ENCODE peak calls at places on chromosomes 12 and 14, in four cellular contexts. A is left ventricle myocardium inferior, G is stomach, P is cardiac muscle cell. V is an unnamed sample.

GRCh38 chr14:83171761-83172160 is 1638.1 kb upstream of the SEL1L start:
- DNase-seq in P (no peak), A (no peak), G (no peak), V (no peak)

GRCh38 chr12:2642176-2642892 is 152.4 kb upstream of the FKBP4 start:
- DNase-seq in G (no peak), A (no peak), P (no peak), V (no peak)

GRCh38 chr12:45324391-45324790 is 108.5 kb downstream of the ANO6 start:
- DNase-seq in A (no peak), G (no peak), P (no peak), V (no peak)

GRCh38 chr14:50772361-50772760 is 58.6 kb downstream of the NIN start:
- DNase-seq in P (no peak), A (no peak), G (no peak), V (no peak)

GRCh38 chr14:64726585-64726890 is 22.3 kb downstream of the PLEKHG3 start:
- DNase-seq in G (peak; percentile 62), A (peak; percentile 13), P (no peak), V (no peak)

GRCh38 chr14:59161571-59162175 is 26.8 kb upstream of the DAAM1 start:
- DNase-seq in G (no peak), A (no peak), P (peak; percentile 34), V (no peak)

GRCh38 chr12:124655317-124656213 is 88.2 kb upstream of the NCOR2 start:
- DNase-seq in A (peak; percentile 86), P (peak; percentile 71), G (peak; percentile 47), V (peak; percentile 76)

GRCh38 chr14:42911642-42912041 is 1305.0 kb downstream of the LRFN5 start:
- DNase-seq in G (no peak), P (no peak), A (no peak), V (no peak)

GRCh38 chr12:88684170-88684569 is 103.9 kb upstream of the KITLG start:
- DNase-seq in P (no peak), A (no peak), G (no peak), V (no peak)

GRCh38 chr12:115468087-115468510 is 784.1 kb upstream of the TBX3 start:
- DNase-seq in P (no peak), G (peak; percentile 67), A (no peak), V (no peak)

GRCh38 chr14:74733241-74733640 is 20.3 kb downstream of the FCF1 start:
- DNase-seq in P (no peak), G (no peak), A (no peak), V (no peak)

GRCh38 chr14:59317782-59318505 is 129.5 kb downstream of the DAAM1 start:
- DNase-seq in P (peak; percentile 2), A (no peak), G (no peak), V (no peak)

GRCh38 chr12:53950441-53950781 is 4.3 kb upstream of the HOXC12 start:
- DNase-seq in G (no peak), P (no peak), A (no peak), V (no peak)

GRCh38 chr12:5904441-5904840 is 40.6 kb downstream of the ANO2 start:
- DNase-seq in A (no peak), P (no peak), G (no peak), V (no peak)

GRCh38 chr12:53867216-53868012 is 71.2 kb upstream of the HOXC13 start:
- DNase-seq in P (no peak), A (no peak), G (no peak), V (no peak)

GRCh38 chr12:57766464-57767311 is at the start of gene CYP27B1:
- DNase-seq in G (no peak), P (peak; percentile 45), A (peak; percentile 30), V (peak; percentile 65)

GRCh38 chr14:31449971-31450610 is 7.2 kb downstream of the DTD2 start:
- DNase-seq in G (no peak), A (no peak), P (no peak), V (no peak)

GRCh38 chr12:66653801-66654200 is 25.1 kb downstream of the GRIP1 start:
- DNase-seq in P (no peak), A (no peak), G (no peak), V (no peak)

GRCh38 chr14:89418452-89418851 is 1.4 kb upstream of the FOXN3 start:
- DNase-seq in P (peak; percentile 6), A (no peak), G (no peak), V (no peak)

GRCh38 chr14:102586420-102587119 is 5.9 kb upstream of the RCOR1 start:
- DNase-seq in G (no peak), P (no peak), A (no peak), V (peak; percentile 10)
- H3K4me1 ChIP-seq in G (peaks cover 23% of the 10 kb centered on the region), P (peaks cover 22% of the 10 kb centered on the region), A (peaks cover 11% of the 10 kb centered on the region), V (peaks cover 7% of the 10 kb centered on the region)

DNA sequence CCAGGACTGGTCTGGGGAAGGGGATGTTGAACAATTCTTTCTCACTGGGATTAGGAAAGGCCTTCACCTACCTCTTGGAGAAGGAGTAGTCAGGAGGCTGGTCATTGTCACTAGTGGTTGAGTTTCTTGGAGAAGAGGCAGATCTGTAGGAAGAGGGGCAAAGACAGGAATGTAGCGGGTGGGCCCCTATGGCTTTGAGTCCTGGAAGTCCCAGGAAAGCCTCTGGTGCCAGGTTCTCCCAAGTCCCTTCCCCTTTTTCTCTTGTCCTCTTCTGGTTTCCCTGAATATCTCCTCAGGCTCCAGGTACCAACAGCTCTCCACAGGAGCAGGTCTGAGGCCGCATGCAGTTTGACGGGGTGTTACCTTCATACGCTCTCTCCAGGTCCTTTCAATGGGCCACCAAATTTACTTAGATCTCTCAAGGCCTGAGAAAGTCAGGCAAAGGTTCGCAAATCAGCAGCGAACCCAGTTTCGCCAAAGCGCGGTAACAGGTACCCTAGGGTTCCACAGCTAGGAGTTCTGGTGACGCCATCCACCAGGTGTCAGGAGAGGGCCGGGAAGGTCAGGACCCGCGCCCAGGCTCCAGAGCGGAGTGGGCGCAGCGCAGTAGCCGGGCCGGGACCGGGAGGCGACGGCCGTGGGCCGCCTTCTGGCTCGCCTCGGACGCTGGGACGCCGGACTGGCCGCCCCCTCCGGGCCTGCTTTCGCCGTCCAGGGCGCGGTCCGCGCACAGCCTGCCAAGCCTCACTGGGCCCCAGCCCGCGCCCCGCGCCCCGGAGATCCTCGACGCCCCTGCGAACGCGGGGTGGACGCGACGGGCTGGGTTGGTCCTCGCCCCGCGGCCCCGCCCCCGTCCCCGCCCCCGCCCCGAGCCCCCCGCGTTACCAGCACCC is 795 bp downstream of the SMAGP start:
- DNase-seq in P (peak; percentile 67), G (peak; percentile 69), A (peak; percentile 27), V (peak; percentile 89)
- TF ChIP-seq CTCF in P (peak; percentile 38), G (peak; percentile 15), A (peak; percentile 51), V (peak; percentile 37)

GRCh38 chr12:24899503-24900098 is 49.3 kb downstream of the BCAT1 start:
- DNase-seq in G (no peak), A (no peak), P (no peak), V (no peak)
- H3K27ac ChIP-seq in G (no peak overlapping the region), A (no peak overlapping the region), P (no peak overlapping the region), V (no peak overlapping the region)

DNA sequence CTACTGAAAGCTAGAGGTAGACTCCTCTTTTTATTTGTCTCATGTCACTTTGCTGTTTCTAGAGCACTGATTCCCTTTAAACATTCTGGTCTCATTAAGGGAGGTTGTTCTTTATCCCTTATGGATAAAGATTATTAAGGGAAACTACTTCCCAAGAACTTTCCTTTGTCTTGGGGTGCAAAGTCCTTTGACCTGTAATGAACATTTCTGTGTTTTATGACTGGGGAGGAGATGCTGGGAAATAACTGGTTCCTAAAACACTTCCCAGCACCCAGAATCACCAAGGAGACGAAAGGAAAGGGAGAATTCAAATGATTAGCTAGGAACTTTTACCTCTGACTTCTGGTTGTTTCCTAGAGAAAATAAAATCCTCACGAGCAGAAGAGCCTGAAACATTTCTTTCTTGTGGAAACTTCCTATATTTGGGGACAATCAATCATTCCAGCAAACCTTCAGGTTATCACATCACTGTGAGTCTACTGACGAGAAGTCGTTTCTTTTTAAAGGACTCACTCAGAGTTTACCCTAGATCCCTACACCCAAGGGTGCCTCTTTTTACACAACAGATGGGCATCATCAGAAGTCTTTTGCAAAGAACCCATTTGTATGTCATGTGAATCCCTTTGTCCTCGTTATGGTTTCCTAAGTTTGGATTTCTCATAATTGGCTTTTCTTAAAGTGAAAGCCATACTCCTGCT is 63.4 kb upstream of the ACTN1 start:
- DNase-seq in G (no peak), P (no peak), A (no peak), V (no peak)
- H3K4me1 ChIP-seq in G (peaks cover 72% of the 10 kb centered on the region), P (peaks cover 11% of the 10 kb centered on the region), A (peaks cover 69% of the 10 kb centered on the region), V (peaks cover 81% of the 10 kb centered on the region)

GRCh38 chr14:22657861-22658260 is 13.7 kb upstream of the OR6J1 start:
- DNase-seq in A (no peak), P (no peak), G (no peak), V (no peak)
- TF ChIP-seq CTCF in A (peak; percentile 52), P (peak; percentile 63), G (peak; percentile 36), V (no peak)

GRCh38 chr14:101723061-101723595 is 38.4 kb upstream of the PPP2R5C start:
- DNase-seq in G (no peak), P (no peak), A (no peak), V (no peak)
- H3K27ac ChIP-seq in G (peak overlapping the region; percentile 74), P (no peak overlapping the region), A (peak overlapping the region; percentile 59), V (no peak overlapping the region)

DNA sequence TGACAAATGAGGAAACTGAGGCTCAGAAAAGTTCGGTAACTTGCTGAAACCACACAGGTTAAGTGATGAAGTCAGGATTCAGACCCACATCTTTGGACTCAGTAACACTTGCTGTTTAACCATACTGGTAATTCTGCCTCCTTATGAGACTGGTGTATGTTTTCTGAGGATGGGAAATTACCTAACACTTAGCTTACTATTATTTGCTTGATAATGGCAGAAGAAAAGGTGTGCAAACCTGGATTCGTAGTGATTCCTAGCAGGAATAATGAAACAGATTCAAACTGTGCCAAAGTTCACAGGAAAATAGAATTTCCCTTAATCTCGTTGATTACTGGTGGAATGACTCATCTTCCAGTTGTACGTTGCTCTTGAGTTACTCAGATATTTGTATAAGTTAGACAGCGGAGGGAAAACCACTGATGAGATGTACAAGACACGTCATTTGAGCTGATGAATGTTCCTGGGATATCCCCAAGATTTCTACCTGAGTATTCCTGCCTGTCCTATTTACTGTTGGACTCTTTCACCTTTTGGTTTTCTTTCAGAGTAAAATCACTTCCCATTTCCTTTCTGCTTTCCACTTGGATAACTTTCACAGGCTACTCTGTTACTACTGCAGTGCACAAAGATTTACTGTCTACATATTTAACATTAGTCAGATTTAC is 37.5 kb downstream of the PRORP start:
- DNase-seq in G (no peak), P (no peak), A (no peak), V (no peak)
- H3K4me1 ChIP-seq in G (peaks cover 32% of the 10 kb centered on the region), P (no peaks in the 10 kb centered on the region), A (peaks cover 26% of the 10 kb centered on the region), V (peaks cover 53% of the 10 kb centered on the region)

V was measured in left lung.